ENCODE peak calls at places on chromosomes 4 and X, in seven cellular contexts. One of them, this sample, is unnamed.
A peak's percentile ranks its signal among the peaks of the same experiment; 100 is the strongest.

GRCh38 chrX:116827063-116827462 is 364.3 kb upstream of the CT83 start:
- DNase-seq in spleen: no peak
- DNase-seq in fibroblast of lung: no peak
- DNase-seq in Caco-2: no peak
- DNase-seq in AG04450: no peak
- DNase-seq in ovary: no peak
- DNase-seq in WERI-Rb-1: no peak
- DNase-seq in this sample: no peak

GRCh38 chr4:154626793-154627484 is 14.5 kb upstream of the FGG start:
- DNase-seq in spleen: peak; percentile 86
- DNase-seq in fibroblast of lung: peak; percentile 43
- DNase-seq in Caco-2: peak; percentile 88
- DNase-seq in AG04450: no peak
- DNase-seq in ovary: peak; percentile 44
- DNase-seq in WERI-Rb-1: peak; percentile 89
- DNase-seq in this sample: peak; percentile 10

GRCh38 chrX:101595739-101596419 is 21.9 kb downstream of the ARMCX6 start:
- DNase-seq in spleen: no peak
- DNase-seq in fibroblast of lung: peak; percentile 83
- DNase-seq in Caco-2: peak; percentile 63
- DNase-seq in AG04450: peak; percentile 46
- DNase-seq in ovary: no peak
- DNase-seq in WERI-Rb-1: peak; percentile 27
- DNase-seq in this sample: peak; percentile 54

GRCh38 chr4:161937596-161937995 is 226.2 kb downstream of the FSTL5 start:
- DNase-seq in spleen: no peak
- DNase-seq in fibroblast of lung: no peak
- DNase-seq in Caco-2: no peak
- DNase-seq in AG04450: no peak
- DNase-seq in ovary: no peak
- DNase-seq in WERI-Rb-1: no peak
- DNase-seq in this sample: no peak

GRCh38 chr4:74376888-74377483 is 12.0 kb downstream of the EREG start:
- DNase-seq in spleen: no peak
- DNase-seq in fibroblast of lung: peak; percentile 90
- DNase-seq in Caco-2: peak; percentile 30
- DNase-seq in AG04450: no peak
- DNase-seq in ovary: no peak
- DNase-seq in WERI-Rb-1: no peak
- DNase-seq in this sample: peak; percentile 48

GRCh38 chrX:118569676-118570075 is 74.1 kb downstream of the DOCK11 start:
- DNase-seq in spleen: no peak
- DNase-seq in fibroblast of lung: no peak
- DNase-seq in Caco-2: no peak
- DNase-seq in AG04450: no peak
- DNase-seq in ovary: no peak
- DNase-seq in WERI-Rb-1: no peak
- DNase-seq in this sample: no peak

GRCh38 chr4:101418055-101418454 is 70.7 kb upstream of the PPP3CA start:
- DNase-seq in spleen: peak; percentile 75
- DNase-seq in fibroblast of lung: no peak
- DNase-seq in Caco-2: no peak
- DNase-seq in AG04450: no peak
- DNase-seq in ovary: no peak
- DNase-seq in WERI-Rb-1: no peak
- DNase-seq in this sample: peak; percentile 78

GRCh38 chrX:49187028-49187394 is 838 bp upstream of the PRICKLE3 start:
- DNase-seq in spleen: peak; percentile 72
- DNase-seq in fibroblast of lung: no peak
- DNase-seq in Caco-2: no peak
- DNase-seq in AG04450: no peak
- DNase-seq in ovary: no peak
- DNase-seq in WERI-Rb-1: peak; percentile 51
- DNase-seq in this sample: no peak

GRCh38 chr4:147727476-147728028 is 4.3 kb upstream of the ARHGAP10 start:
- DNase-seq in spleen: no peak
- DNase-seq in fibroblast of lung: no peak
- DNase-seq in Caco-2: no peak
- DNase-seq in AG04450: no peak
- DNase-seq in ovary: no peak
- DNase-seq in WERI-Rb-1: no peak
- DNase-seq in this sample: no peak

GRCh38 chr4:20251796-20252655 is at the start of gene SLIT2:
- DNase-seq in spleen: peak; percentile 86
- DNase-seq in fibroblast of lung: peak; percentile 81
- DNase-seq in Caco-2: peak; percentile 84
- DNase-seq in AG04450: peak; percentile 52
- DNase-seq in ovary: peak; percentile 87
- DNase-seq in WERI-Rb-1: peak; percentile 85
- DNase-seq in this sample: no peak

GRCh38 chrX:47683171-47684145 is 24.5 kb upstream of the UXT start:
- DNase-seq in spleen: peak; percentile 41
- DNase-seq in fibroblast of lung: no peak
- DNase-seq in Caco-2: no peak
- DNase-seq in AG04450: no peak
- DNase-seq in ovary: no peak
- DNase-seq in WERI-Rb-1: no peak
- DNase-seq in this sample: no peak

GRCh38 chrX:97633798-97634197 is 750.1 kb downstream of the RPA4 start:
- DNase-seq in spleen: no peak
- DNase-seq in fibroblast of lung: no peak
- DNase-seq in Caco-2: no peak
- DNase-seq in AG04450: no peak
- DNase-seq in ovary: no peak
- DNase-seq in WERI-Rb-1: no peak
- DNase-seq in this sample: no peak

GRCh38 chr4:88857588-88857987 is 160.0 kb upstream of the NAP1L5 start:
- DNase-seq in spleen: no peak
- DNase-seq in fibroblast of lung: no peak
- DNase-seq in Caco-2: no peak
- DNase-seq in AG04450: no peak
- DNase-seq in ovary: no peak
- DNase-seq in WERI-Rb-1: no peak
- DNase-seq in this sample: no peak

GRCh38 chr4:80619070-80619674 is 283.6 kb downstream of the CFAP299 start:
- DNase-seq in spleen: no peak
- DNase-seq in fibroblast of lung: peak; percentile 5
- DNase-seq in Caco-2: no peak
- DNase-seq in AG04450: no peak
- DNase-seq in ovary: no peak
- DNase-seq in WERI-Rb-1: peak; percentile 9
- DNase-seq in this sample: no peak

GRCh38 chr4:140162596-140162995 is 8.6 kb upstream of the MAML3 start:
- DNase-seq in spleen: no peak
- DNase-seq in fibroblast of lung: no peak
- DNase-seq in Caco-2: no peak
- DNase-seq in AG04450: no peak
- DNase-seq in ovary: no peak
- DNase-seq in WERI-Rb-1: no peak
- DNase-seq in this sample: no peak

GRCh38 chr4:123505077-123505456 is 108.5 kb downstream of the SPRY1 start:
- DNase-seq in spleen: no peak
- DNase-seq in fibroblast of lung: peak; percentile 52
- DNase-seq in Caco-2: peak; percentile 37
- DNase-seq in AG04450: no peak
- DNase-seq in ovary: no peak
- DNase-seq in WERI-Rb-1: peak; percentile 22
- DNase-seq in this sample: no peak

GRCh38 chr4:28402751-28403150 is 1542.1 kb downstream of the STIM2 start:
- DNase-seq in spleen: no peak
- DNase-seq in fibroblast of lung: no peak
- DNase-seq in Caco-2: no peak
- DNase-seq in AG04450: no peak
- DNase-seq in ovary: no peak
- DNase-seq in WERI-Rb-1: no peak
- DNase-seq in this sample: no peak

GRCh38 chrX:117483950-117484349 is 632.7 kb downstream of the KLHL13 start:
- DNase-seq in spleen: peak; percentile 51
- DNase-seq in fibroblast of lung: no peak
- DNase-seq in Caco-2: no peak
- DNase-seq in AG04450: no peak
- DNase-seq in ovary: no peak
- DNase-seq in WERI-Rb-1: no peak
- DNase-seq in this sample: no peak

GRCh38 chr4:105399535-105400161 is 74.2 kb downstream of the PPA2 start:
- DNase-seq in spleen: no peak
- DNase-seq in fibroblast of lung: peak; percentile 91
- DNase-seq in Caco-2: no peak
- DNase-seq in AG04450: peak; percentile 56
- DNase-seq in ovary: no peak
- DNase-seq in WERI-Rb-1: no peak
- DNase-seq in this sample: no peak

GRCh38 chrX:109760922-109761250 is 27.8 kb upstream of the ACSL4 start:
- DNase-seq in spleen: no peak
- DNase-seq in fibroblast of lung: no peak
- DNase-seq in Caco-2: no peak
- DNase-seq in AG04450: no peak
- DNase-seq in ovary: no peak
- DNase-seq in WERI-Rb-1: no peak
- DNase-seq in this sample: no peak
- H3K27me3 ChIP-seq in spleen: no peaks in the 10 kb centered on the region
- H3K27me3 ChIP-seq in fibroblast of lung: no peaks in the 10 kb centered on the region
- H3K27me3 ChIP-seq in Caco-2: no peaks in the 10 kb centered on the region
- H3K27me3 ChIP-seq in AG04450: no peaks in the 10 kb centered on the region
- H3K27me3 ChIP-seq in ovary: no peaks in the 10 kb centered on the region
- H3K27me3 ChIP-seq in WERI-Rb-1: peaks cover 18% of the 10 kb centered on the region
- H3K27me3 ChIP-seq in this sample: no peaks in the 10 kb centered on the region

GRCh38 chrX:55648434-55648833 is 25.2 kb downstream of the FOXR2 start:
- DNase-seq in spleen: no peak
- DNase-seq in fibroblast of lung: no peak
- DNase-seq in Caco-2: no peak
- DNase-seq in AG04450: no peak
- DNase-seq in ovary: no peak
- DNase-seq in WERI-Rb-1: no peak
- DNase-seq in this sample: no peak
- H3K9me3 ChIP-seq in spleen: no peaks in the 10 kb centered on the region
- H3K9me3 ChIP-seq in fibroblast of lung: no peaks in the 10 kb centered on the region
- H3K9me3 ChIP-seq in Caco-2: no peaks in the 10 kb centered on the region
- H3K9me3 ChIP-seq in AG04450: no peaks in the 10 kb centered on the region
- H3K9me3 ChIP-seq in ovary: peaks cover 4% of the 10 kb centered on the region
- H3K9me3 ChIP-seq in WERI-Rb-1: no peaks in the 10 kb centered on the region
- H3K9me3 ChIP-seq in this sample: no peaks in the 10 kb centered on the region

GRCh38 chr4:54440394-54441223 is 211.5 kb downstream of the PDGFRA start:
- DNase-seq in spleen: no peak
- DNase-seq in fibroblast of lung: peak; percentile 56
- DNase-seq in Caco-2: peak; percentile 39
- DNase-seq in AG04450: no peak
- DNase-seq in ovary: no peak
- DNase-seq in WERI-Rb-1: no peak
- DNase-seq in this sample: no peak

GRCh38 chr4:54439831-54440243 is 210.7 kb downstream of the PDGFRA start:
- DNase-seq in spleen: no peak
- DNase-seq in fibroblast of lung: peak; percentile 65
- DNase-seq in Caco-2: peak; percentile 10
- DNase-seq in AG04450: no peak
- DNase-seq in ovary: no peak
- DNase-seq in WERI-Rb-1: no peak
- DNase-seq in this sample: no peak
- H3K27me3 ChIP-seq in spleen: no peaks in the 10 kb centered on the region
- H3K27me3 ChIP-seq in fibroblast of lung: peaks cover 2% of the 10 kb centered on the region
- H3K27me3 ChIP-seq in Caco-2: no peaks in the 10 kb centered on the region
- H3K27me3 ChIP-seq in AG04450: no peaks in the 10 kb centered on the region
- H3K27me3 ChIP-seq in ovary: no peaks in the 10 kb centered on the region
- H3K27me3 ChIP-seq in WERI-Rb-1: peaks cover 55% of the 10 kb centered on the region
- H3K27me3 ChIP-seq in this sample: no peaks in the 10 kb centered on the region

DNA sequence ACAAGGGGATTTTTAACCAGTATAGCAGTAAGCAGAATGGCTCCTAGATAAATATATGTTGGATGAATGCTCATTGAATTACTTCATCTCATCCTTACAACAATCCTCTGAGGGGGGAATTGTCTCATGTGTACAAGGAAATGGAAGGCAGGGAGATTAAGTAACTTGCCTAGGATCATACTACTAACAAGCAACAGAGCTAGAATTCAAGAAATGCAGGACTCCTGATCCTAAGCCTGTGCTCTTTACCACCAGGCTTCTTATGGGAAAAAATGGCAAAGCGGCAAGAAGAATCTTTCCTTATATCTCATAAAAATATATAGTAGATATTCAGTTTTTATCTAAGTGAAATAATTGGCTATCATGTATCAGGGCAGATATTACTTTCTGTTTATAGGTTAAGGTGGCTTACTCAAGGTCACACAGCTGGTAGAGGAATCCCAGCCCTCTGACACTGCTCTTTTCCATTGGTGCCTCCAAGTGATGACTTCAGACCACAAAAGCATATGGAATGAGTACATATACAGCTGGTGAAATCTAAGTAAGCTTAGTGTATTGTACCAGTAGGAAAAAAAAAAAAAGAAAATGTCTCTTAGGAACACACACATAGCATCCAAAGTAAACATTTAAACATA is 2.1 kb downstream of the ABHD18 start:
- DNase-seq in spleen: no peak
- DNase-seq in fibroblast of lung: peak; percentile 13
- DNase-seq in Caco-2: no peak
- DNase-seq in AG04450: no peak
- DNase-seq in ovary: no peak
- DNase-seq in WERI-Rb-1: no peak
- DNase-seq in this sample: no peak
- H3K9me3 ChIP-seq in spleen: no peaks in the 10 kb centered on the region
- H3K9me3 ChIP-seq in fibroblast of lung: no peaks in the 10 kb centered on the region
- H3K9me3 ChIP-seq in Caco-2: no peaks in the 10 kb centered on the region
- H3K9me3 ChIP-seq in AG04450: peaks cover 4% of the 10 kb centered on the region
- H3K9me3 ChIP-seq in ovary: no peaks in the 10 kb centered on the region
- H3K9me3 ChIP-seq in WERI-Rb-1: no peaks in the 10 kb centered on the region
- H3K9me3 ChIP-seq in this sample: no peaks in the 10 kb centered on the region

DNA sequence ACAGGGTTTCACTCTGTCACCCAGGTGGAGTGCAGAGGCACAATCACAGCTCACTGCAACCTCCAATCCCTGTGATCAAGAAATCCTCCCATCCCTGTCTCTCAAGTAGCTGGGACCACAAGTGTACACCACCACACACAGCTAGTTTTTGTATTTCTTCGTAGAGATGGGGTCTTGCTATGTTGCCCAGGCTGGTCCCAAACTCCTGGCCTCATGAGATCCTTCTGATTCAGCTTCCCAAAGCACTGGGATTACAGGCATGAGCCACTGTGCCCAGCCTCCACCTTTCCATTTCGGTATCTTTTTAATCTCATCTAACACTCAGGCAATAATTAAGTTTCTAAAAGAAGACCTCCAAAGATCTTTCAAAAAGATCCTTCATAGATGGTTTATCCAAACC is 22.9 kb downstream of the ADGRA3 start:
- DNase-seq in spleen: no peak
- DNase-seq in fibroblast of lung: no peak
- DNase-seq in Caco-2: no peak
- DNase-seq in AG04450: no peak
- DNase-seq in ovary: no peak
- DNase-seq in WERI-Rb-1: no peak
- DNase-seq in this sample: no peak
- H3K27me3 ChIP-seq in spleen: no peaks in the 10 kb centered on the region
- H3K27me3 ChIP-seq in fibroblast of lung: no peaks in the 10 kb centered on the region
- H3K27me3 ChIP-seq in Caco-2: no peaks in the 10 kb centered on the region
- H3K27me3 ChIP-seq in AG04450: no peaks in the 10 kb centered on the region
- H3K27me3 ChIP-seq in ovary: no peaks in the 10 kb centered on the region
- H3K27me3 ChIP-seq in WERI-Rb-1: no peaks in the 10 kb centered on the region
- H3K27me3 ChIP-seq in this sample: no peaks in the 10 kb centered on the region

This sample was measured in naive thymus-derived CD4-positive, alpha-beta T cell.